ENCODE peak calls at places on chromosomes 5 and 9, in eight cellular contexts. G is vagina, T is tibial nerve, M is adrenal gland, D is sigmoid colon, J is heart left ventricle, R is A549, F is uterus. H is an unnamed sample.

GRCh38 chr5:1431896-1432295 is 13.3 kb downstream of the SLC6A3 start:
- DNase-seq in G (no peak), T (no peak), M (no peak), D (no peak), J (no peak), R (no peak), F (no peak), H (no peak)

GRCh38 chr5:59038169-59039002 is 455.5 kb downstream of the RAB3C start:
- DNase-seq in G (peak; percentile 90), T (no peak), M (no peak), D (peak; percentile 66), J (peak; percentile 24), R (peak; percentile 71), F (no peak), H (peak; percentile 44)

GRCh38 chr9:1273859-1274258 is 223.7 kb downstream of the DMRT2 start:
- DNase-seq in G (no peak), T (no peak), M (no peak), D (no peak), J (no peak), R (no peak), F (no peak), H (no peak)

GRCh38 chr5:130282044-130282443 is 377.8 kb downstream of the CHSY3 start:
- DNase-seq in G (no peak), T (no peak), M (no peak), D (no peak), J (no peak), R (no peak), F (no peak), H (no peak)

GRCh38 chr5:36156619-36157018 is 4.7 kb downstream of the SKP2 start:
- DNase-seq in G (no peak), T (no peak), M (no peak), D (no peak), J (no peak), R (no peak), F (no peak), H (no peak)

GRCh38 chr5:176725521-176725920 is 78.2 kb downstream of the TSPAN17 start:
- DNase-seq in G (no peak), T (no peak), M (no peak), D (no peak), J (no peak), R (no peak), F (no peak), H (no peak)

GRCh38 chr9:134627417-134628353 is 13.9 kb upstream of the COL5A1 start:
- DNase-seq in G (no peak), T (no peak), M (peak; percentile 39), D (peak; percentile 61), J (no peak), R (no peak), F (peak; percentile 12), H (peak; percentile 42)

GRCh38 chr5:145553177-145553576 is 282.0 kb downstream of the PRELID2 start:
- DNase-seq in G (no peak), T (no peak), M (no peak), D (no peak), J (no peak), R (no peak), F (no peak), H (no peak)

GRCh38 chr9:22265038-22265437 is 181.6 kb upstream of the DMRTA1 start:
- DNase-seq in G (no peak), T (no peak), M (no peak), D (no peak), J (no peak), R (no peak), F (no peak), H (no peak)

GRCh38 chr5:143019614-143020515 is 249.7 kb downstream of the ARHGAP26 start:
- DNase-seq in G (no peak), T (no peak), M (no peak), D (no peak), J (no peak), R (no peak), F (no peak), H (no peak)

GRCh38 chr5:161271816-161272215 is 274.7 kb downstream of the GABRB2 start:
- DNase-seq in G (no peak), T (no peak), M (no peak), D (no peak), J (no peak), R (no peak), F (no peak), H (no peak)

GRCh38 chr5:72503888-72504491 is 3.2 kb downstream of the ZNF366 start:
- DNase-seq in G (peak; percentile 71), T (no peak), M (no peak), D (no peak), J (no peak), R (peak; percentile 33), F (no peak), H (no peak)

GRCh38 chr9:14866200-14866749 is 44.0 kb downstream of the FREM1 start:
- DNase-seq in G (no peak), T (no peak), M (no peak), D (no peak), J (no peak), R (no peak), F (no peak), H (no peak)

GRCh38 chr9:127706836-127707241 is at the start of gene CFAP157:
- DNase-seq in G (no peak), T (no peak), M (no peak), D (no peak), J (no peak), R (peak; percentile 44), F (no peak), H (no peak)

GRCh38 chr9:121655231-121655755 is 3.9 kb downstream of the DAB2IP start:
- DNase-seq in G (no peak), T (no peak), M (no peak), D (no peak), J (no peak), R (no peak), F (no peak), H (no peak)

DNA sequence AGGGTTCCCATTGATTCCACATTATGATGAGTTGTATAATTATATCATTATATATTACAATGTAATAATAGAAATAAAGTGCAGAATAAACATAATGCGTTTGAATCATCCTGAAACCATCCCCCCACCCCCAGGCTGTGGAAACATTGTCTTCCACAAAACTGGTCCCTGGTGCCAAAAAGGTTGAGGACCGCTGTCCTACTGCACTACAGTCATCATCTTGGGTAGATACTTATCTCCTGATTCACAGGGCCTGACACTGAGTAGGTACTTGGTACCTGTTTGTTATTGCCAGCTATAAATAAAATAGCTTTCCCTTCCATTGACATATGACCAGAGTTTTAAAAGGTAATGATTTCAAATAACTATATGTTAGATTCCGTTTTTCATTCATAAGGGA is 25.6 kb downstream of the ANP32B start:
- DNase-seq in G (no peak), T (no peak), M (no peak), D (no peak), J (no peak), R (no peak), F (no peak), H (no peak)
- H3K4me1 ChIP-seq in G (peaks cover 8% of the 10 kb centered on the region), T (no peaks in the 10 kb centered on the region), M (no peaks in the 10 kb centered on the region), D (peaks cover 18% of the 10 kb centered on the region), J (peaks cover 17% of the 10 kb centered on the region), R (peaks cover 6% of the 10 kb centered on the region), F (no peaks in the 10 kb centered on the region), H (no peaks in the 10 kb centered on the region)

DNA sequence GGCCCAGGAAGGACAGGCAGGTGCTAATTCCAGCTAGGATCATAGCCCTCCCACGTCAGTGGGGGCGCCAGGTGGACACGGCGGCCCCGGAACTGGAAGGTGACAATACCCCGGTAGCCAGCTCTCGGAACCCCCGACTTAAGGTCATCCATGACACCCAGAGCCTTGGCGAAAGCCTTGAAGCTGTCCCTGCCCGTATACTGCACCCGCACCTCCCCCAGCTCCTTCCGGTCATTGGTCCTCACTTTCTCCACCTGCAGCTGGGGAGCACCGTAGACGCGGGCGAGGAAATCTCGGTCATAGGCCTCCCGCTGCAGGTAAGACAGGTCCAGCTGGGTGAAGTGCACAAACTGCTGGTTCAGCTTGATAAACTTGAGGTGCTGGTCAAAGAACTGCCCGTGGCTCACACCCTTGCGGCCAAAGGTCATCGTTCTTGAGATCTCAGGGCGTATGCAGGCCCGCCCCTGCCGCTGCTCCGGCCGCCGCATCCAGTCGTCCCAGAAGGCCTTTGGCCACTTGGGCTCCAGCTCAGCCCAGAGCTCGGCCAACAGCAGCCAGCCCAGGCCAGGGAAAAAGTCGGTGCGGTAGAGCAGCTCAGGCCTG is 10.9 kb downstream of the MGAT1 start:
- DNase-seq in G (no peak), T (no peak), M (no peak), D (no peak), J (no peak), R (no peak), F (no peak), H (no peak)
- TF ChIP-seq POLR2A in G (no peak), T (no peak), M (no peak), D (no peak), J (no peak), R (no peak), F (no peak), H (no peak)

GRCh38 chr5:96901384-96901783 is 25.1 kb downstream of the ERAP2 start:
- DNase-seq in G (no peak), T (no peak), M (no peak), D (no peak), J (no peak), R (peak; percentile 17), F (no peak), H (no peak)
- TF ChIP-seq CTCF in G (no peak), T (no peak), M (no peak), D (no peak), J (no peak), R (no peak), F (no peak), H (no peak)

DNA sequence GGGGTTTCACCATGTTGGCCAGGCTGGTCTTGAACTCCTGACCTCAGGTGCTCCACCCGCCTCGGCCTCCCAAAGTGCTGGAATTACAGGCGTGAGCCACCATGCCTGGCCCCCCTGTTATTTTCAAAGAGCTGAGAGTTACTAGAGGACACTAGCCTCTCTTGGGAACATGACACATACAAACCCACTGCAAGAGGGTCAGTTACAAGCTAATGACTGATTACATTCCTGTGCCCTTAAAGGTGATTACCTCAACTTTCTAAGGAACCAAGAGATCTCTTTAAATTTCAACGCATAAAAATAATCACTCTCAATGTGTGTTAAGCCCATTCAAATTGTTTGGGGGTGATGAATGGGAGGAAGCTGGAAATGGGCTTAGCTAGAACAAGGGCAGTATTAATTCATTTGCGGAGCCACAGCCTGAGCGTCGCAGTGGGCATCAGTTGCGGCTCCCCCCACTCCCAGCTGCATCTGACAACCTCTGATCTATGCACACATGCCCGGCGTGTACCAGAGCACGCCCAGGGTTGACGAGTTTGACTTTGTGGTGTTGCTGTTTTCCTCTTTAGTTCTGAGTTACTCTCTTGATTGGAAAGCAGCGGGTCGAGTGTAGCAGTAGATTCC is 146.9 kb downstream of the GOLPH3 start:
- DNase-seq in G (no peak), T (no peak), M (no peak), D (no peak), J (no peak), R (no peak), F (no peak), H (no peak)
- H3K4me1 ChIP-seq in G (peaks cover 42% of the 10 kb centered on the region), T (peaks cover 42% of the 10 kb centered on the region), M (peaks cover 15% of the 10 kb centered on the region), D (peaks cover 36% of the 10 kb centered on the region), J (peaks cover 45% of the 10 kb centered on the region), R (peaks cover 34% of the 10 kb centered on the region), F (peaks cover 7% of the 10 kb centered on the region), H (no peaks in the 10 kb centered on the region)

GRCh38 chr5:148094336-148094735 is 30.6 kb downstream of the SPINK5 start:
- DNase-seq in G (no peak), T (no peak), M (no peak), D (no peak), J (no peak), R (no peak), F (no peak), H (no peak)
- TF ChIP-seq POLR2A in G (no peak), T (no peak), M (no peak), D (no peak), J (no peak), R (no peak), F (no peak), H (no peak)

GRCh38 chr5:146595088-146595487 is 79.1 kb upstream of the GPR151 start:
- DNase-seq in G (no peak), T (no peak), M (no peak), D (no peak), J (no peak), R (no peak), F (no peak), H (no peak)
- TF ChIP-seq CTCF in G (no peak), T (no peak), M (no peak), D (no peak), J (no peak), R (no peak), F (no peak), H (no peak)

H was measured in right lobe of liver.